ENCODE peak calls at places on chromosomes 3 and 15, in seven cellular contexts. I, U, Q, O, F, B and V are unnamed samples.

GRCh38 chr3:106255870-106256248 is 387.0 kb upstream of the CBLB start:
- DNase-seq in I (peak; percentile 93), U (no peak), Q (no peak), O (no peak), F (no peak), B (no peak), V (no peak)

GRCh38 chr15:83292317-83292716 is 7.9 kb upstream of the BNC1 start:
- DNase-seq in I (no peak), U (no peak), Q (no peak), O (no peak), F (no peak), B (no peak), V (no peak)

GRCh38 chr3:63986147-63986546 is 37.1 kb downstream of the PSMD6 start:
- DNase-seq in I (no peak), U (no peak), Q (no peak), O (no peak), F (no peak), B (no peak), V (no peak)

GRCh38 chr15:28952666-28953491 is 67.1 kb downstream of the APBA2 start:
- DNase-seq in I (no peak), U (no peak), Q (no peak), O (no peak), F (no peak), B (no peak), V (no peak)

GRCh38 chr3:136670166-136670565 is 82.0 kb downstream of the STAG1 start:
- DNase-seq in I (no peak), U (no peak), Q (no peak), O (no peak), F (no peak), B (no peak), V (no peak)

GRCh38 chr3:52786330-52787215 is 8.0 kb upstream of the ITIH3 start:
- DNase-seq in I (no peak), U (no peak), Q (no peak), O (no peak), F (no peak), B (no peak), V (no peak)

GRCh38 chr3:59998040-59998439 is 948.2 kb upstream of the CFAP20DC start:
- DNase-seq in I (no peak), U (no peak), Q (no peak), O (no peak), F (no peak), B (no peak), V (peak; percentile 1)

GRCh38 chr3:57587946-57588345 is 9.2 kb downstream of the ARF4 start:
- DNase-seq in I (no peak), U (no peak), Q (no peak), O (no peak), F (no peak), B (no peak), V (no peak)

GRCh38 chr3:48428088-48428862 is 1.6 kb downstream of the PLXNB1 start:
- DNase-seq in I (no peak), U (peak; percentile 80), Q (no peak), O (peak; percentile 90), F (no peak), B (no peak), V (no peak)

GRCh38 chr3:134601539-134602439 is 49.0 kb downstream of the KY start:
- DNase-seq in I (no peak), U (no peak), Q (no peak), O (no peak), F (peak; percentile 29), B (peak; percentile 29), V (no peak)

GRCh38 chr3:58748024-58748423 is 81.5 kb upstream of the FAM3D start:
- DNase-seq in I (no peak), U (no peak), Q (no peak), O (no peak), F (no peak), B (no peak), V (no peak)

GRCh38 chr3:124832782-124833709 is 54.1 kb downstream of the ITGB5 start:
- DNase-seq in I (no peak), U (no peak), Q (no peak), O (no peak), F (no peak), B (no peak), V (no peak)

GRCh38 chr3:88150371-88150770 is 612 bp downstream of the C3orf38 start:
- DNase-seq in I (no peak), U (no peak), Q (no peak), O (no peak), F (no peak), B (no peak), V (peak; percentile 44)

GRCh38 chr3:44890852-44891251 is 16.4 kb downstream of the TGM4 start:
- DNase-seq in I (no peak), U (no peak), Q (no peak), O (no peak), F (no peak), B (no peak), V (peak; percentile 55)

GRCh38 chr3:178537123-178537754 is 1.0 kb downstream of the KCNMB2 start:
- DNase-seq in I (no peak), U (no peak), Q (no peak), O (no peak), F (no peak), B (no peak), V (no peak)

GRCh38 chr3:188946837-188947236 is 224.9 kb upstream of the TPRG1 start:
- DNase-seq in I (no peak), U (no peak), Q (no peak), O (no peak), F (no peak), B (no peak), V (no peak)

GRCh38 chr3:188948658-188949400 is 222.9 kb upstream of the TPRG1 start:
- DNase-seq in I (no peak), U (peak; percentile 20), Q (peak; percentile 67), O (peak; percentile 48), F (no peak), B (no peak), V (peak; percentile 39)

GRCh38 chr3:188947983-188948657 is 223.7 kb upstream of the TPRG1 start:
- DNase-seq in I (no peak), U (peak; percentile 87), Q (peak; percentile 84), O (no peak), F (no peak), B (peak; percentile 64), V (no peak)

GRCh38 chr3:188946351-188946750 is 225.4 kb upstream of the TPRG1 start:
- DNase-seq in I (no peak), U (no peak), Q (no peak), O (no peak), F (no peak), B (no peak), V (no peak)

DNA sequence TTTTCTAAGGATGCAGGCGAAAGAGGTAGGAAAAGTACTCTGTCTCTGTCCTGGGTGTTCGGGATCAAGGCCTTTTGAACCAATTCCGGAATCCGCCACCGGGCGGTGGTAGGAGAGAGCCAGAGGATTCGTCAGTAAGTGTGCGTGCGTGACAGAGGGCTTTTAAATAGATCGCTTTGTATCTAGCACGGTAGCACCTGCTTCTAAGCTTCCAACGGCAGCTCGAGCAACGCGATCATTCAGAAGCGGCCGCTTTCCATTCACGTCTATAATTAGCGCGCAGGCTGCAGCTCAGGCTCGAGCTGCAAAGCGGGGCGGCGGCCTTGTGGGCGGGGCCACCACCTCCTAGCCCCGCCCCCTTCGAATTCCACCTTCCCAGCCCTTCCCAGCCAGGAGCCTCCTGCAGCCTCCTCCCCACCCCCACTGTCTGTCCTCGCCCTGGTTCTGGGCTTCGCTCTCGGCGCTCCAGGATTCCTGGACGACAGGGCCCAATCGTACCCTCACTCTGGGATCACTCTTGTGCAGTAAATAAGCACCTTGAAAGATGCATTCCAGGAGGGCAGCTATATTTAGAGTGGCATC is 224.3 kb upstream of the TPRG1 start:
- DNase-seq in I (no peak), U (peak; percentile 75), Q (peak; percentile 73), O (no peak), F (peak; percentile 61), B (peak; percentile 74), V (peak; percentile 15)
- TF ChIP-seq POLR2A in I (no peak), U (peak; percentile 38), Q (peak; percentile 46), O (no peak), F (no peak), B (peak; percentile 41), V (no peak)

GRCh38 chr15:72890043-72890442 is 106.5 kb upstream of the ADPGK start:
- DNase-seq in I (no peak), U (no peak), Q (no peak), O (no peak), F (no peak), B (no peak), V (no peak)

GRCh38 chr15:72889545-72889944 is 106.0 kb upstream of the ADPGK start:
- DNase-seq in I (no peak), U (no peak), Q (no peak), O (no peak), F (no peak), B (no peak), V (no peak)

GRCh38 chr15:72892986-72893385 is 109.4 kb upstream of the ADPGK start:
- DNase-seq in I (no peak), U (no peak), Q (no peak), O (no peak), F (no peak), B (no peak), V (no peak)

GRCh38 chr15:72888211-72888610 is 104.7 kb upstream of the ADPGK start:
- DNase-seq in I (no peak), U (no peak), Q (no peak), O (no peak), F (no peak), B (no peak), V (no peak)
- TF ChIP-seq MAX in I (no peak), U (no peak), Q (no peak), O (no peak), F (no peak), B (no peak), V (no peak)

GRCh38 chr3:12347301-12347700 is 58.4 kb downstream of the PPARG start:
- DNase-seq in I (no peak), U (no peak), Q (no peak), O (no peak), F (no peak), B (no peak), V (peak; percentile 49)

GRCh38 chr3:12353796-12354505 is 65.1 kb downstream of the PPARG start:
- DNase-seq in I (no peak), U (no peak), Q (no peak), O (no peak), F (no peak), B (no peak), V (peak; percentile 90)

GRCh38 chr3:12350151-12350813 is 61.4 kb downstream of the PPARG start:
- DNase-seq in I (no peak), U (no peak), Q (no peak), O (no peak), F (no peak), B (no peak), V (peak; percentile 94)

GRCh38 chr3:12352253-12352652 is 63.4 kb downstream of the PPARG start:
- DNase-seq in I (no peak), U (no peak), Q (no peak), O (no peak), F (no peak), B (no peak), V (peak; percentile 52)

DNA sequence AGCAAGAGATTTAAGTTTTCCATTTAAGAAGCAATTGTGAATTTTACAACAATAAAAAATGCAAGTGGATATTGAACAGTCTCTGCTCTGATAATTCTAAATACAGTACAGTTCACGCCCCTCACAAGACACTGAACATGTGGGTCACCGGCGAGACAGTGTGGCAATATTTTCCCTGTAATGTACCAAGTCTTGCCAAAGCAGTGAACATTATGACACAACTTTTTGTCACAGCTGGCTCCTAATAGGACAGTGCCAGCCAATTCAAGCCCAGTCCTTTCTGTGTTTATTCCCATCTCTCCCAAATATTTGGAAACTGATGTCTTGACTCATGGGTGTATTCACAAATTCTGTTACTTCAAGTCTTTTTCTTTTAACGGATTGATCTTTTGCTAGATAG is 62.3 kb downstream of the PPARG start:
- DNase-seq in I (no peak), U (no peak), Q (no peak), O (no peak), F (no peak), B (no peak), V (peak; percentile 85)
- TF ChIP-seq CTCF in I (no peak), U (no peak), Q (no peak), O (no peak), F (no peak), B (no peak), V (no peak)

GRCh38 chr3:30606301-30607031 is at the start of gene TGFBR2:
- DNase-seq in I (peak; percentile 5), U (peak; percentile 96), Q (peak; percentile 95), O (peak; percentile 98), F (peak; percentile 13), B (peak; percentile 60), V (peak; percentile 98)
- TF ChIP-seq POLR2A in I (no peak), U (peak; percentile 44), Q (no peak), O (peak; percentile 93), F (no peak), B (peak; percentile 23), V (peak; percentile 52)